ENCODE peak calls at places on chromosomes 3 and 15, in eight cellular contexts. Q is H7; P is stimulated activated CD4-positive, alpha-beta T cell treated with anti-CD3 and anti-CD28 coated beads, Interleukin-2, amount 100 ng/mL, for 48 hours; W is heart right ventricle; K is left colon; Y is body of pancreas; M is HepG2; H is NCI-H2171 treated with DMSO at 0.1 percent for 48 hours. G is an unnamed sample.

GRCh38 chr3:139948898-139949297 is 13.9 kb downstream of the CLSTN2 start:
- DNase-seq in Q (no peak), P (no peak), W (no peak), K (no peak), Y (no peak), M (no peak), H (no peak), G (no peak)

GRCh38 chr3:69770219-69770618 is 31.0 kb downstream of the MITF start:
- DNase-seq in Q (no peak), P (no peak), W (no peak), K (no peak), Y (no peak), M (no peak), H (no peak), G (no peak)

GRCh38 chr3:158991146-158991705 is 189.4 kb downstream of the MFSD1 start:
- DNase-seq in Q (no peak), P (no peak), W (no peak), K (peak; percentile 75), Y (peak; percentile 15), M (no peak), H (peak; percentile 96), G (peak; percentile 49)

GRCh38 chr3:107752202-107752990 is 229.6 kb downstream of the BBX start:
- DNase-seq in Q (no peak), P (no peak), W (no peak), K (no peak), Y (no peak), M (peak; percentile 39), H (no peak), G (no peak)

GRCh38 chr3:18556503-18556902 is 131.4 kb upstream of the SATB1 start:
- DNase-seq in Q (no peak), P (peak; percentile 59), W (no peak), K (no peak), Y (no peak), M (no peak), H (no peak), G (no peak)

GRCh38 chr3:149153402-149153801 is 24.0 kb downstream of the HPS3 start:
- DNase-seq in Q (no peak), P (no peak), W (no peak), K (no peak), Y (no peak), M (no peak), H (peak; percentile 11), G (no peak)

GRCh38 chr3:27903447-27903846 is 181.3 kb upstream of the EOMES start:
- DNase-seq in Q (no peak), P (no peak), W (no peak), K (no peak), Y (no peak), M (no peak), H (no peak), G (no peak)

GRCh38 chr3:17894434-17895060 is 152.1 kb upstream of the TBC1D5 start:
- DNase-seq in Q (no peak), P (peak; percentile 18), W (no peak), K (no peak), Y (peak; percentile 30), M (peak; percentile 5), H (peak; percentile 8), G (peak; percentile 47)

GRCh38 chr15:101458908-101459578 is 30.5 kb downstream of the PCSK6 start:
- DNase-seq in Q (no peak), P (no peak), W (no peak), K (no peak), Y (no peak), M (no peak), H (peak; percentile 19), G (no peak)

GRCh38 chr15:58517682-58518525 is 86.1 kb downstream of the LIPC start:
- DNase-seq in Q (no peak), P (no peak), W (no peak), K (no peak), Y (no peak), M (no peak), H (no peak), G (no peak)

GRCh38 chr3:157532529-157533297 is 29.5 kb upstream of the VEPH1 start:
- DNase-seq in Q (peak; percentile 61), P (no peak), W (peak; percentile 29), K (no peak), Y (no peak), M (peak; percentile 58), H (peak; percentile 86), G (no peak)

GRCh38 chr3:42613462-42613861 is 13.0 kb downstream of the NKTR start:
- DNase-seq in Q (no peak), P (no peak), W (no peak), K (no peak), Y (no peak), M (no peak), H (no peak), G (no peak)

GRCh38 chr3:140863481-140864084 is 78.1 kb upstream of the SLC25A36 start:
- DNase-seq in Q (peak; percentile 42), P (peak; percentile 55), W (peak; percentile 58), K (no peak), Y (peak; percentile 72), M (peak; percentile 49), H (peak; percentile 81), G (peak; percentile 23)

GRCh38 chr15:58467722-58468436 is 36.1 kb downstream of the LIPC start:
- DNase-seq in Q (no peak), P (no peak), W (no peak), K (no peak), Y (no peak), M (peak; percentile 94), H (no peak), G (no peak)

GRCh38 chr15:100049483-100049882 is 292.3 kb downstream of the ADAMTS17 start:
- DNase-seq in Q (no peak), P (no peak), W (no peak), K (no peak), Y (no peak), M (no peak), H (no peak), G (no peak)

GRCh38 chr3:152362086-152362485 is 93.4 kb downstream of the MBNL1 start:
- DNase-seq in Q (no peak), P (no peak), W (no peak), K (no peak), Y (no peak), M (no peak), H (no peak), G (no peak)

GRCh38 chr15:76390571-76390970 is 54.0 kb downstream of the ISL2 start:
- DNase-seq in Q (no peak), P (no peak), W (no peak), K (no peak), Y (no peak), M (no peak), H (no peak), G (no peak)

GRCh38 chr15:44427756-44428724 is 611 bp downstream of the CTDSPL2 start:
- DNase-seq in Q (no peak), P (no peak), W (no peak), K (peak; percentile 67), Y (no peak), M (peak; percentile 62), H (peak; percentile 95), G (peak; percentile 15)

GRCh38 chr3:108183178-108183577 is 39.0 kb downstream of the IFT57 start:
- DNase-seq in Q (no peak), P (no peak), W (no peak), K (no peak), Y (no peak), M (no peak), H (no peak), G (no peak)

GRCh38 chr3:188266581-188267274 is 112.8 kb downstream of the LPP start:
- DNase-seq in Q (no peak), P (no peak), W (no peak), K (peak; percentile 69), Y (no peak), M (no peak), H (no peak), G (no peak)

GRCh38 chr3:128502-128901 is 68.1 kb upstream of the CHL1 start:
- DNase-seq in Q (no peak), P (no peak), W (no peak), K (no peak), Y (no peak), M (no peak), H (no peak), G (no peak)

GRCh38 chr3:64184621-64185020 is 40.6 kb downstream of the PRICKLE2 start:
- DNase-seq in Q (no peak), P (no peak), W (no peak), K (no peak), Y (no peak), M (no peak), H (no peak), G (no peak)

GRCh38 chr3:157501863-157502262 is 1.4 kb downstream of the VEPH1 start:
- DNase-seq in Q (peak; percentile 28), P (no peak), W (no peak), K (no peak), Y (no peak), M (no peak), H (peak; percentile 59), G (no peak)

GRCh38 chr3:164641071-164641470 is 437.2 kb downstream of the SI start:
- DNase-seq in Q (no peak), P (no peak), W (no peak), K (no peak), Y (no peak), M (no peak), H (no peak), G (no peak)

GRCh38 chr3:188993140-188993539 is 178.6 kb upstream of the TPRG1 start:
- DNase-seq in Q (no peak), P (no peak), W (no peak), K (no peak), Y (no peak), M (no peak), H (peak; percentile 10), G (no peak)

GRCh38 chr3:4471907-4472306 is 4.8 kb upstream of the SUMF1 start:
- DNase-seq in Q (no peak), P (no peak), W (no peak), K (no peak), Y (peak; percentile 85), M (no peak), H (no peak), G (no peak)

GRCh38 chr15:26842391-26842790 is 24.5 kb upstream of the GABRA5 start:
- DNase-seq in Q (peak; percentile 57), P (no peak), W (no peak), K (no peak), Y (no peak), M (no peak), H (peak; percentile 60), G (no peak)

GRCh38 chr15:81924667-81925183 is 121.1 kb downstream of the MEX3B start:
- DNase-seq in Q (no peak), P (no peak), W (no peak), K (no peak), Y (no peak), M (no peak), H (no peak), G (no peak)

GRCh38 chr3:64385256-64385655 is 160.0 kb upstream of the PRICKLE2 start:
- DNase-seq in Q (no peak), P (no peak), W (no peak), K (no peak), Y (no peak), M (no peak), H (no peak), G (no peak)

GRCh38 chr15:37824717-37825382 is 109.6 kb upstream of the TMCO5A start:
- DNase-seq in Q (no peak), P (no peak), W (no peak), K (no peak), Y (no peak), M (peak; percentile 2), H (no peak), G (no peak)

GRCh38 chr15:41350057-41350717 is 17.5 kb downstream of the NUSAP1 start:
- DNase-seq in Q (no peak), P (no peak), W (no peak), K (no peak), Y (no peak), M (no peak), H (no peak), G (no peak)

GRCh38 chr15:23467110-23467600 is 20.1 kb upstream of the GOLGA6L2 start:
- DNase-seq in Q (peak; percentile 37), P (no peak), W (no peak), K (no peak), Y (no peak), M (peak; percentile 23), H (peak; percentile 18), G (no peak)

GRCh38 chr3:141498592-141499223 is 11.9 kb downstream of the RASA2 start:
- DNase-seq in Q (no peak), P (peak; percentile 74), W (peak; percentile 37), K (peak; percentile 57), Y (no peak), M (no peak), H (no peak), G (no peak)

GRCh38 chr3:193805448-193805847 is 212.4 kb downstream of the OPA1 start:
- DNase-seq in Q (no peak), P (no peak), W (peak; percentile 89), K (peak; percentile 64), Y (peak; percentile 70), M (peak; percentile 63), H (peak; percentile 91), G (no peak)